ENCODE peak calls at places on chromosomes 11 and 22, in seven cellular contexts. One of them, this sample, is unnamed. For H3K4me1, the result is how much of the 10 kb centered on the place peaks cover.

GRCh38 chr11:93905384-93905783 is 55.0 kb upstream of the VSTM5 start:
- DNase-seq in thoracic aorta: no peak
- DNase-seq in ascending aorta: no peak
- DNase-seq in adrenal gland: no peak
- DNase-seq in uterus: no peak
- DNase-seq in DND-41: no peak
- DNase-seq in colonic mucosa: no peak
- DNase-seq in this sample: no peak

GRCh38 chr11:134479206-134479955 is 67.3 kb upstream of the B3GAT1 start:
- DNase-seq in thoracic aorta: no peak
- DNase-seq in ascending aorta: no peak
- DNase-seq in adrenal gland: peak
- DNase-seq in uterus: no peak
- DNase-seq in DND-41: no peak
- DNase-seq in colonic mucosa: no peak
- DNase-seq in this sample: no peak

GRCh38 chr22:48642550-48642949 is 1185.1 kb downstream of the BRD1 start:
- DNase-seq in thoracic aorta: no peak
- DNase-seq in ascending aorta: no peak
- DNase-seq in adrenal gland: no peak
- DNase-seq in uterus: no peak
- DNase-seq in DND-41: no peak
- DNase-seq in colonic mucosa: no peak
- DNase-seq in this sample: no peak

GRCh38 chr11:77322506-77322905 is 21.0 kb upstream of the GDPD4 start:
- DNase-seq in thoracic aorta: no peak
- DNase-seq in ascending aorta: no peak
- DNase-seq in adrenal gland: peak
- DNase-seq in uterus: no peak
- DNase-seq in DND-41: no peak
- DNase-seq in colonic mucosa: no peak
- DNase-seq in this sample: no peak

GRCh38 chr11:35237860-35238715 is 99.1 kb downstream of the CD44 start:
- DNase-seq in thoracic aorta: no peak
- DNase-seq in ascending aorta: no peak
- DNase-seq in adrenal gland: peak
- DNase-seq in uterus: no peak
- DNase-seq in DND-41: peak
- DNase-seq in colonic mucosa: peak
- DNase-seq in this sample: peak

GRCh38 chr11:61699737-61700160 is 19.6 kb downstream of the DAGLA start:
- DNase-seq in thoracic aorta: no peak
- DNase-seq in ascending aorta: no peak
- DNase-seq in adrenal gland: peak
- DNase-seq in uterus: no peak
- DNase-seq in DND-41: no peak
- DNase-seq in colonic mucosa: peak
- DNase-seq in this sample: no peak

GRCh38 chr11:6251120-6251733 is 8.4 kb upstream of the CCKBR start:
- DNase-seq in thoracic aorta: no peak
- DNase-seq in ascending aorta: no peak
- DNase-seq in adrenal gland: peak
- DNase-seq in uterus: peak
- DNase-seq in DND-41: peak
- DNase-seq in colonic mucosa: peak
- DNase-seq in this sample: peak

GRCh38 chr11:75626692-75627536 is 41.9 kb downstream of the MAP6 start:
- DNase-seq in thoracic aorta: no peak
- DNase-seq in ascending aorta: no peak
- DNase-seq in adrenal gland: peak
- DNase-seq in uterus: no peak
- DNase-seq in DND-41: no peak
- DNase-seq in colonic mucosa: no peak
- DNase-seq in this sample: no peak

GRCh38 chr22:29916007-29916544 is 33.1 kb downstream of the MTMR3 start:
- DNase-seq in thoracic aorta: no peak
- DNase-seq in ascending aorta: no peak
- DNase-seq in adrenal gland: no peak
- DNase-seq in uterus: no peak
- DNase-seq in DND-41: no peak
- DNase-seq in colonic mucosa: no peak
- DNase-seq in this sample: no peak

GRCh38 chr22:39317756-39318506 is 1.5 kb downstream of the RPL3 start:
- DNase-seq in thoracic aorta: no peak
- DNase-seq in ascending aorta: no peak
- DNase-seq in adrenal gland: peak
- DNase-seq in uterus: no peak
- DNase-seq in DND-41: no peak
- DNase-seq in colonic mucosa: no peak
- DNase-seq in this sample: no peak

GRCh38 chr11:10333490-10333889 is 28.6 kb downstream of the ADM start:
- DNase-seq in thoracic aorta: no peak
- DNase-seq in ascending aorta: no peak
- DNase-seq in adrenal gland: no peak
- DNase-seq in uterus: no peak
- DNase-seq in DND-41: no peak
- DNase-seq in colonic mucosa: no peak
- DNase-seq in this sample: no peak

GRCh38 chr11:77705195-77705876 is 67.7 kb upstream of the CLNS1A start:
- DNase-seq in thoracic aorta: no peak
- DNase-seq in ascending aorta: no peak
- DNase-seq in adrenal gland: no peak
- DNase-seq in uterus: no peak
- DNase-seq in DND-41: no peak
- DNase-seq in colonic mucosa: no peak
- DNase-seq in this sample: no peak

GRCh38 chr11:64258946-64259532 is 7.7 kb downstream of the PLCB3 start:
- DNase-seq in thoracic aorta: no peak
- DNase-seq in ascending aorta: no peak
- DNase-seq in adrenal gland: no peak
- DNase-seq in uterus: no peak
- DNase-seq in DND-41: no peak
- DNase-seq in colonic mucosa: no peak
- DNase-seq in this sample: no peak

GRCh38 chr11:19786644-19787043 is 74.0 kb downstream of the NAV2 start:
- DNase-seq in thoracic aorta: no peak
- DNase-seq in ascending aorta: no peak
- DNase-seq in adrenal gland: no peak
- DNase-seq in uterus: no peak
- DNase-seq in DND-41: no peak
- DNase-seq in colonic mucosa: peak
- DNase-seq in this sample: no peak

GRCh38 chr22:48907591-48907990 is 920.1 kb downstream of the BRD1 start:
- DNase-seq in thoracic aorta: no peak
- DNase-seq in ascending aorta: no peak
- DNase-seq in adrenal gland: no peak
- DNase-seq in uterus: no peak
- DNase-seq in DND-41: no peak
- DNase-seq in colonic mucosa: no peak
- DNase-seq in this sample: no peak

GRCh38 chr11:74417379-74417804 is 19.2 kb upstream of the PGM2L1 start:
- DNase-seq in thoracic aorta: no peak
- DNase-seq in ascending aorta: no peak
- DNase-seq in adrenal gland: no peak
- DNase-seq in uterus: no peak
- DNase-seq in DND-41: no peak
- DNase-seq in colonic mucosa: no peak
- DNase-seq in this sample: peak

GRCh38 chr22:26974914-26975313 is 317.5 kb downstream of the MIAT start:
- DNase-seq in thoracic aorta: no peak
- DNase-seq in ascending aorta: no peak
- DNase-seq in adrenal gland: no peak
- DNase-seq in uterus: no peak
- DNase-seq in DND-41: no peak
- DNase-seq in colonic mucosa: no peak
- DNase-seq in this sample: no peak

GRCh38 chr22:50722048-50722701 is 15.8 kb upstream of the ACR start:
- DNase-seq in thoracic aorta: no peak
- DNase-seq in ascending aorta: no peak
- DNase-seq in adrenal gland: no peak
- DNase-seq in uterus: no peak
- DNase-seq in DND-41: no peak
- DNase-seq in colonic mucosa: no peak
- DNase-seq in this sample: no peak

DNA sequence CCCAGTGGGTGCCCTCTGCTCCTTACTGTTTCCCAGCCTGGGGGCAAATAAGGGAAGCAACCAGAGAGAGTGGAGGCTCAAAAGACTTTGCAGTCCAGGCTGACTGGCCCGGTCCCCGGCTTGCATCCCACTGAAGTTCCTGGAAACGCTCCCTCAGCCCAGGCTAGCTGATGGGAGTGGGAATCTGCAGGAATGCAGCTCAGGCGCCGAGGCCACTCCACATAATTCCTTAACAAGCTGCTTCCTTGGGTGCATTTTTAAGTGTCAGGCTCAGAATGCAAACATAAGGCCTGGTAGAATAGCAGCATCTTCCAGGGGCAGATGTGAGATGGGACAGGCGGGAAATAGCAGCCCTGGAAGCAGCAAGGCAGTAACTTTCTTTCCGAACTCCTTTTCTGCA is 39.1 kb downstream of the RPL27A start:
- DNase-seq in thoracic aorta: no peak
- DNase-seq in ascending aorta: no peak
- DNase-seq in adrenal gland: no peak
- DNase-seq in uterus: no peak
- DNase-seq in DND-41: no peak
- DNase-seq in colonic mucosa: no peak
- DNase-seq in this sample: no peak
- H3K4me1 ChIP-seq in thoracic aorta: half or more
- H3K4me1 ChIP-seq in ascending aorta: under half
- H3K4me1 ChIP-seq in adrenal gland: half or more
- H3K4me1 ChIP-seq in uterus: half or more
- H3K4me1 ChIP-seq in DND-41: under half
- H3K4me1 ChIP-seq in colonic mucosa: under half
- H3K4me1 ChIP-seq in this sample: under half

DNA sequence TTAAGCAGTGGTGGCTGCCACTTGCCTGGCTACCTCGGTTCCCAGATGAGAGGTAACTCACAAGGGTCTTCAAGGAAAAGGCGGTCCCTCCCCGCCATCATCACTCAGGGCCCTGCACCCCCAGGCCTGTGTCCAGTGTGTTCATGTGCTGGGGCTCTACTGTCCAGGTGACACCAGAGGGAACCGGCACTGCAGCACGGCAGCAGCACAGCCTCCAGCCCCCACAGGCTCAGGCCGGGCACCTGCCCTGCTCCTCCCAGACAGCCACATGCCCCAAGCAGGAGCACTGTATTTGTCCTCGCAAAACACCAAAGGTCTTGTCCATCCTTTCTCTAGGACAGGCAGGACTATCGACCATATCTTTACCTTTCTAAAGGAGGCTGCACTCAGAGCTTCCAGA is 982.1 kb downstream of the NTM start:
- DNase-seq in thoracic aorta: no peak
- DNase-seq in ascending aorta: no peak
- DNase-seq in adrenal gland: no peak
- DNase-seq in uterus: no peak
- DNase-seq in DND-41: no peak
- DNase-seq in colonic mucosa: no peak
- DNase-seq in this sample: no peak
- H3K4me3 ChIP-seq in thoracic aorta: no peak
- H3K4me3 ChIP-seq in ascending aorta: no peak
- H3K4me3 ChIP-seq in adrenal gland: no peak
- H3K4me3 ChIP-seq in uterus: no peak
- H3K4me3 ChIP-seq in DND-41: no peak
- H3K4me3 ChIP-seq in colonic mucosa: no peak
- H3K4me3 ChIP-seq in this sample: no peak

GRCh38 chr11:102147632-102148031 is 37.4 kb downstream of the YAP1 start:
- DNase-seq in thoracic aorta: no peak
- DNase-seq in ascending aorta: no peak
- DNase-seq in adrenal gland: no peak
- DNase-seq in uterus: no peak
- DNase-seq in DND-41: no peak
- DNase-seq in colonic mucosa: no peak
- DNase-seq in this sample: no peak

GRCh38 chr11:102144357-102145342 is 34.4 kb downstream of the YAP1 start:
- DNase-seq in thoracic aorta: no peak
- DNase-seq in ascending aorta: no peak
- DNase-seq in adrenal gland: peak
- DNase-seq in uterus: no peak
- DNase-seq in DND-41: no peak
- DNase-seq in colonic mucosa: peak
- DNase-seq in this sample: no peak

GRCh38 chr11:102148059-102148458 is 37.8 kb downstream of the YAP1 start:
- DNase-seq in thoracic aorta: no peak
- DNase-seq in ascending aorta: no peak
- DNase-seq in adrenal gland: no peak
- DNase-seq in uterus: no peak
- DNase-seq in DND-41: no peak
- DNase-seq in colonic mucosa: no peak
- DNase-seq in this sample: no peak

GRCh38 chr11:102143867-102144266 is 33.6 kb downstream of the YAP1 start:
- DNase-seq in thoracic aorta: no peak
- DNase-seq in ascending aorta: no peak
- DNase-seq in adrenal gland: no peak
- DNase-seq in uterus: no peak
- DNase-seq in DND-41: no peak
- DNase-seq in colonic mucosa: no peak
- DNase-seq in this sample: no peak

GRCh38 chr11:102147031-102147430 is 36.8 kb downstream of the YAP1 start:
- DNase-seq in thoracic aorta: no peak
- DNase-seq in ascending aorta: no peak
- DNase-seq in adrenal gland: no peak
- DNase-seq in uterus: no peak
- DNase-seq in DND-41: no peak
- DNase-seq in colonic mucosa: no peak
- DNase-seq in this sample: no peak
- H3K4me1 ChIP-seq in thoracic aorta: half or more
- H3K4me1 ChIP-seq in ascending aorta: under half
- H3K4me1 ChIP-seq in adrenal gland: under half
- H3K4me1 ChIP-seq in uterus: under half
- H3K4me1 ChIP-seq in DND-41: under half
- H3K4me1 ChIP-seq in colonic mucosa: under half
- H3K4me1 ChIP-seq in this sample: under half

DNA sequence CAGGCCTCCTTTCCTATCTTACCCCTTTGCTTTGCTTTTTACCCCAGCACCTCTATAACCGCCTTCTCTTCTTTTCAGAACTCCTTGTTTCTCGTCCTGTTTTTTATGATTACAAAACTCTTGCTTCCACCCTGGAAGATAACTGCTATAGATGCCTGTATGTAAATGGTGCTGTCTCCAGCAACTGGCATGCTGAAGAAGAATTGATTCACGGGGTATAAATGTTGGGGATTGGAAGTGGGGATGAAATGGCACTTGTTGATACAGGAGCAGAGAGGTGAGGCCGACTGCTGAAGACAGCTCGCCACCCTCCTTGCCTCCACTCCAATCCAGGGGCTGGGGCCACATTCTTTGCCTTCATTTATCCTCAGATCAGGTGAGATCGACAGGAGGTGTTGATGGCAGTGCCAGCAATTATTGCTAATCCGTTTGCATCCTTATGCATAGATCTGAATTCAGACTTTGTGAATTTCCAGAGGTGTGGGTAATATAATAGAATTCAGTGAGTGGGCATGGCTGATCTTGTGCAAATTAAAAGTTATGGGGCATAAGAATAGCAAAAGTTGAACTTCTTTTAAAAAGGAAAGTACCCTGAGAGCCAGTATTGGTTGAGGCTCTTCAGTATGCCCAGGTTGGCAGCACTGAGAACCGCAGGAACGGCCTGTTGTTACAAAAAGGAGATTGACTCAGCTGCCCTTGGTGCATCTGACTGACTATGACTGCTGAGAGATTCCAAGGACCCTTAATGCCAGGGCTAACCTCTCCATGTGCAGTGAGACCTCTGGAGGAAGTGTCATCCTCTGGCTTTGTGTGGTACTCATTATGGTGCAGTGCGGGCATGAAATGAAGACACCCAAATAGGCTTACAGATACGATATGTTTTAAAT is 5.3 kb downstream of the NEAT1 start:
- DNase-seq in thoracic aorta: no peak
- DNase-seq in ascending aorta: no peak
- DNase-seq in adrenal gland: peak
- DNase-seq in uterus: peak
- DNase-seq in DND-41: no peak
- DNase-seq in colonic mucosa: peak
- DNase-seq in this sample: peak
- H3K4me3 ChIP-seq in thoracic aorta: peak
- H3K4me3 ChIP-seq in ascending aorta: peak
- H3K4me3 ChIP-seq in adrenal gland: no peak
- H3K4me3 ChIP-seq in uterus: peak
- H3K4me3 ChIP-seq in DND-41: no peak
- H3K4me3 ChIP-seq in colonic mucosa: peak
- H3K4me3 ChIP-seq in this sample: peak

This sample was measured in CD8-positive, alpha-beta memory T cell.